ENCODE peak calls at places on chromosomes 6 and 20, in six cellular contexts. One of them, this sample, is unnamed.

GRCh38 chr20:17700637-17701036 is 871 bp downstream of the BANF2 start:
- DNase-seq in pancreas: peak; percentile 78
- DNase-seq in coronary artery: no peak
- DNase-seq in ELR: no peak
- DNase-seq in neuronal stem cell: no peak
- DNase-seq in OCI-LY7: no peak
- DNase-seq in this sample: no peak

GRCh38 chr6:30515967-30516753 is 26.9 kb downstream of the HLA-E start:
- DNase-seq in pancreas: peak; percentile 92
- DNase-seq in coronary artery: peak; percentile 92
- DNase-seq in ELR: peak; percentile 96
- DNase-seq in neuronal stem cell: peak; percentile 65
- DNase-seq in OCI-LY7: peak; percentile 93
- DNase-seq in this sample: peak; percentile 99

GRCh38 chr20:39269031-39269461 is 306.9 kb downstream of the DHX35 start:
- DNase-seq in pancreas: peak; percentile 21
- DNase-seq in coronary artery: no peak
- DNase-seq in ELR: peak; percentile 39
- DNase-seq in neuronal stem cell: peak; percentile 57
- DNase-seq in OCI-LY7: peak; percentile 43
- DNase-seq in this sample: peak; percentile 65

GRCh38 chr6:151240861-151241642 is 1.3 kb downstream of the AKAP12 start:
- DNase-seq in pancreas: peak; percentile 24
- DNase-seq in coronary artery: peak; percentile 86
- DNase-seq in ELR: peak; percentile 75
- DNase-seq in neuronal stem cell: peak; percentile 57
- DNase-seq in OCI-LY7: no peak
- DNase-seq in this sample: peak; percentile 69

GRCh38 chr6:156060013-156060412 is 604.4 kb upstream of the NOX3 start:
- DNase-seq in pancreas: no peak
- DNase-seq in coronary artery: no peak
- DNase-seq in ELR: no peak
- DNase-seq in neuronal stem cell: no peak
- DNase-seq in OCI-LY7: no peak
- DNase-seq in this sample: no peak

GRCh38 chr20:62052842-62053464 is 12.7 kb downstream of the TAF4 start:
- DNase-seq in pancreas: no peak
- DNase-seq in coronary artery: no peak
- DNase-seq in ELR: no peak
- DNase-seq in neuronal stem cell: no peak
- DNase-seq in OCI-LY7: no peak
- DNase-seq in this sample: no peak

GRCh38 chr6:44672838-44673237 is 285.3 kb downstream of the CDC5L start:
- DNase-seq in pancreas: no peak
- DNase-seq in coronary artery: peak; percentile 33
- DNase-seq in ELR: no peak
- DNase-seq in neuronal stem cell: no peak
- DNase-seq in OCI-LY7: no peak
- DNase-seq in this sample: no peak

GRCh38 chr20:61184194-61184593 is 67.9 kb upstream of the CDH4 start:
- DNase-seq in pancreas: no peak
- DNase-seq in coronary artery: no peak
- DNase-seq in ELR: no peak
- DNase-seq in neuronal stem cell: no peak
- DNase-seq in OCI-LY7: no peak
- DNase-seq in this sample: no peak

GRCh38 chr6:158538741-158539140 is 21.1 kb upstream of the TMEM181 start:
- DNase-seq in pancreas: no peak
- DNase-seq in coronary artery: no peak
- DNase-seq in ELR: no peak
- DNase-seq in neuronal stem cell: no peak
- DNase-seq in OCI-LY7: no peak
- DNase-seq in this sample: no peak

GRCh38 chr20:52454660-52455059 is 263.1 kb upstream of the ZFP64 start:
- DNase-seq in pancreas: no peak
- DNase-seq in coronary artery: no peak
- DNase-seq in ELR: no peak
- DNase-seq in neuronal stem cell: no peak
- DNase-seq in OCI-LY7: no peak
- DNase-seq in this sample: no peak

GRCh38 chr20:40497781-40498691 is 191.0 kb downstream of the MAFB start:
- DNase-seq in pancreas: peak; percentile 27
- DNase-seq in coronary artery: no peak
- DNase-seq in ELR: peak; percentile 75
- DNase-seq in neuronal stem cell: no peak
- DNase-seq in OCI-LY7: no peak
- DNase-seq in this sample: no peak

GRCh38 chr6:143038845-143039244 is 21.8 kb upstream of the AIG1 start:
- DNase-seq in pancreas: no peak
- DNase-seq in coronary artery: no peak
- DNase-seq in ELR: no peak
- DNase-seq in neuronal stem cell: no peak
- DNase-seq in OCI-LY7: peak; percentile 8
- DNase-seq in this sample: no peak

GRCh38 chr20:6908673-6909072 is 141.2 kb downstream of the BMP2 start:
- DNase-seq in pancreas: no peak
- DNase-seq in coronary artery: no peak
- DNase-seq in ELR: no peak
- DNase-seq in neuronal stem cell: peak; percentile 24
- DNase-seq in OCI-LY7: no peak
- DNase-seq in this sample: no peak

GRCh38 chr20:57594092-57594911 is 25.9 kb downstream of the ZBP1 start:
- DNase-seq in pancreas: no peak
- DNase-seq in coronary artery: no peak
- DNase-seq in ELR: peak; percentile 57
- DNase-seq in neuronal stem cell: peak; percentile 62
- DNase-seq in OCI-LY7: peak; percentile 63
- DNase-seq in this sample: peak; percentile 46

GRCh38 chr20:32521780-32522524 is 63.2 kb downstream of the NOL4L start:
- DNase-seq in pancreas: peak; percentile 62
- DNase-seq in coronary artery: no peak
- DNase-seq in ELR: peak; percentile 77
- DNase-seq in neuronal stem cell: peak; percentile 73
- DNase-seq in OCI-LY7: peak; percentile 73
- DNase-seq in this sample: peak; percentile 72

GRCh38 chr20:4069741-4070140 is 54.4 kb upstream of the RNF24 start:
- DNase-seq in pancreas: no peak
- DNase-seq in coronary artery: no peak
- DNase-seq in ELR: peak; percentile 34
- DNase-seq in neuronal stem cell: no peak
- DNase-seq in OCI-LY7: no peak
- DNase-seq in this sample: no peak

GRCh38 chr20:57573176-57573575 is 12.3 kb downstream of the PCK1 start:
- DNase-seq in pancreas: no peak
- DNase-seq in coronary artery: no peak
- DNase-seq in ELR: no peak
- DNase-seq in neuronal stem cell: no peak
- DNase-seq in OCI-LY7: no peak
- DNase-seq in this sample: no peak

GRCh38 chr6:130240232-130240631 is 17.5 kb upstream of the SAMD3 start:
- DNase-seq in pancreas: no peak
- DNase-seq in coronary artery: no peak
- DNase-seq in ELR: peak; percentile 81
- DNase-seq in neuronal stem cell: no peak
- DNase-seq in OCI-LY7: no peak
- DNase-seq in this sample: no peak

GRCh38 chr20:370151-370600 is 10.4 kb upstream of the TRIB3 start:
- DNase-seq in pancreas: no peak
- DNase-seq in coronary artery: no peak
- DNase-seq in ELR: no peak
- DNase-seq in neuronal stem cell: no peak
- DNase-seq in OCI-LY7: no peak
- DNase-seq in this sample: no peak

GRCh38 chr20:47338131-47338628 is 18.3 kb downstream of the ZMYND8 start:
- DNase-seq in pancreas: no peak
- DNase-seq in coronary artery: no peak
- DNase-seq in ELR: no peak
- DNase-seq in neuronal stem cell: no peak
- DNase-seq in OCI-LY7: no peak
- DNase-seq in this sample: no peak

GRCh38 chr6:42898891-42899361 is 16.9 kb upstream of the PTCRA start:
- DNase-seq in pancreas: peak; percentile 53
- DNase-seq in coronary artery: no peak
- DNase-seq in ELR: peak; percentile 84
- DNase-seq in neuronal stem cell: peak; percentile 67
- DNase-seq in OCI-LY7: peak; percentile 82
- DNase-seq in this sample: peak; percentile 78

GRCh38 chr6:24125980-24126379 is at the start of gene NRSN1:
- DNase-seq in pancreas: peak; percentile 14
- DNase-seq in coronary artery: no peak
- DNase-seq in ELR: no peak
- DNase-seq in neuronal stem cell: peak; percentile 66
- DNase-seq in OCI-LY7: no peak
- DNase-seq in this sample: peak; percentile 70

GRCh38 chr6:158655569-158656450 is 6.0 kb downstream of the SYTL3 start:
- DNase-seq in pancreas: no peak
- DNase-seq in coronary artery: no peak
- DNase-seq in ELR: no peak
- DNase-seq in neuronal stem cell: no peak
- DNase-seq in OCI-LY7: no peak
- DNase-seq in this sample: peak; percentile 18

GRCh38 chr6:34575326-34575725 is 19.2 kb upstream of the SPDEF start:
- DNase-seq in pancreas: no peak
- DNase-seq in coronary artery: no peak
- DNase-seq in ELR: no peak
- DNase-seq in neuronal stem cell: no peak
- DNase-seq in OCI-LY7: peak; percentile 19
- DNase-seq in this sample: no peak

GRCh38 chr6:168032383-168032760 is 34.9 kb downstream of the KIF25 start:
- DNase-seq in pancreas: peak; percentile 7
- DNase-seq in coronary artery: no peak
- DNase-seq in ELR: peak; percentile 87
- DNase-seq in neuronal stem cell: no peak
- DNase-seq in OCI-LY7: no peak
- DNase-seq in this sample: peak; percentile 85

GRCh38 chr6:158539363-158539762 is 20.5 kb upstream of the TMEM181 start:
- DNase-seq in pancreas: no peak
- DNase-seq in coronary artery: no peak
- DNase-seq in ELR: no peak
- DNase-seq in neuronal stem cell: no peak
- DNase-seq in OCI-LY7: no peak
- DNase-seq in this sample: no peak

GRCh38 chr20:22866757-22867425 is 168.2 kb upstream of the SSTR4 start:
- DNase-seq in pancreas: no peak
- DNase-seq in coronary artery: no peak
- DNase-seq in ELR: no peak
- DNase-seq in neuronal stem cell: no peak
- DNase-seq in OCI-LY7: no peak
- DNase-seq in this sample: peak; percentile 14

GRCh38 chr20:10309326-10309725 is 90.7 kb downstream of the SNAP25 start:
- DNase-seq in pancreas: no peak
- DNase-seq in coronary artery: no peak
- DNase-seq in ELR: peak; percentile 97
- DNase-seq in neuronal stem cell: no peak
- DNase-seq in OCI-LY7: no peak
- DNase-seq in this sample: peak; percentile 92